ENCODE peak calls at places on chromosomes 12 and 14, in nine cellular contexts. B is HFF-Myc, Q is lung, X is dorsolateral prefrontal cortex, A is epithelial cell of esophagus, Y is IMR-90, U is WERI-Rb-1, D is pancreas, J is foreskin fibroblast. S is an unnamed sample.

GRCh38 chr12:131959641-131960589 is 10.2 kb downstream of the EP400 start:
- DNase-seq in B (no peak), Q (no peak), X (peak; percentile 28), A (no peak), Y (no peak), U (no peak), D (no peak), J (no peak), S (no peak)

GRCh38 chr14:30191639-30192279 is 264.1 kb upstream of the PRKD1 start:
- DNase-seq in B (no peak), Q (no peak), X (no peak), A (no peak), Y (peak; percentile 47), U (no peak), D (no peak), J (peak; percentile 42), S (no peak)

GRCh38 chr12:18165422-18165871 is 75.5 kb upstream of the RERGL start:
- DNase-seq in B (no peak), Q (no peak), X (no peak), A (peak; percentile 54), Y (peak; percentile 20), U (no peak), D (no peak), J (peak; percentile 18), S (peak; percentile 92)

GRCh38 chr12:111330800-111331752 is 37.8 kb downstream of the PHETA1 start:
- DNase-seq in B (peak; percentile 15), Q (no peak), X (no peak), A (peak; percentile 60), Y (peak; percentile 24), U (peak; percentile 34), D (no peak), J (no peak), S (peak; percentile 47)

GRCh38 chr12:113071427-113072112 is 15.0 kb downstream of the DTX1 start:
- DNase-seq in B (no peak), Q (no peak), X (peak; percentile 65), A (no peak), Y (no peak), U (no peak), D (peak; percentile 71), J (no peak), S (no peak)

GRCh38 chr14:102732924-102733323 is 44.3 kb upstream of the TRAF3 start:
- DNase-seq in B (no peak), Q (no peak), X (no peak), A (no peak), Y (no peak), U (no peak), D (no peak), J (no peak), S (no peak)

GRCh38 chr14:101761881-101762529 is 496 bp downstream of the PPP2R5C start:
- DNase-seq in B (no peak), Q (no peak), X (no peak), A (peak; percentile 14), Y (no peak), U (peak; percentile 16), D (peak; percentile 85), J (no peak), S (peak; percentile 26)

GRCh38 chr14:101878222-101879211 is 85.9 kb upstream of the DYNC1H1 start:
- DNase-seq in B (no peak), Q (no peak), X (no peak), A (no peak), Y (no peak), U (no peak), D (no peak), J (no peak), S (peak; percentile 76)

GRCh38 chr14:28661171-28661772 is 105.3 kb upstream of the FOXG1 start:
- DNase-seq in B (no peak), Q (no peak), X (no peak), A (peak; percentile 87), Y (peak; percentile 28), U (no peak), D (no peak), J (peak; percentile 40), S (no peak)

GRCh38 chr14:57865450-57866198 is at the start of gene SLC35F4:
- DNase-seq in B (no peak), Q (no peak), X (no peak), A (peak; percentile 10), Y (no peak), U (peak; percentile 34), D (peak; percentile 77), J (no peak), S (no peak)

GRCh38 chr14:104827173-104828055 is 26.5 kb downstream of the ZBTB42 start:
- DNase-seq in B (no peak), Q (peak; percentile 57), X (no peak), A (peak; percentile 56), Y (peak; percentile 32), U (peak; percentile 93), D (peak; percentile 83), J (no peak), S (peak; percentile 37)
- TF ChIP-seq CTCF in B (peak; percentile 53), Q (no peak), X (peak; percentile 36), A (peak; percentile 57), Y (peak; percentile 49), U (peak; percentile 76), D (peak; percentile 18), J (peak; percentile 48), S (peak; percentile 44)

DNA sequence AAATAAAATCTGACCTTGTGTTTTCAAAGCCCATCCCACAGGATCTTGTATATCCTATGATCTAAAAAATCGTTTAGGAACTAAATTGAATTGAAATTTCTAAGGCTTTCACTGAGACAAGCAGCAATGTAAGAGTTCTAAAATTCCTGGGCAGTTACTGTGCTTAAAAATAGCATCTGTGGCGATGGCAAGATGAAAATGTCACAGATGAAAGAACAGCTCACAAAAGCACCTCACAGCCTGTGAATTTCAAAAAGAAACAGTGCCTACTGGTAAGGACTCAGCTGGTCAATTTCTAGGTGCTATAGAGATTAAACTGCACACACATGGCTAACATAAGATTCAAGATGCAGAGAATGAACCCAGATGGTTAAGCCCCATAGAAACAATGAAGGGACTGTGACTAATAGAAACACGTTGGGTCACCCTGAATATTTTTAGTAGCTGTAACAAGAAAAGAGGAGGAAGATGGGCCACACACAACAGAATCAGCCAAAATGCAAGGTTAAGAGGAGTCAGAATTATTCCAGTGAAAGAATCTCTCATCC is 12.0 kb upstream of the IL26 start:
- DNase-seq in B (no peak), Q (no peak), X (no peak), A (no peak), Y (peak; percentile 39), U (no peak), D (no peak), J (peak; percentile 38), S (no peak)
- H3K4me3 ChIP-seq in B (no peak overlapping the region), Q (no peak overlapping the region), X (no peak overlapping the region), A (no peak overlapping the region), Y (no peak overlapping the region), U (no peak overlapping the region), D (no peak overlapping the region), J (no peak overlapping the region), S (no peak overlapping the region)

DNA sequence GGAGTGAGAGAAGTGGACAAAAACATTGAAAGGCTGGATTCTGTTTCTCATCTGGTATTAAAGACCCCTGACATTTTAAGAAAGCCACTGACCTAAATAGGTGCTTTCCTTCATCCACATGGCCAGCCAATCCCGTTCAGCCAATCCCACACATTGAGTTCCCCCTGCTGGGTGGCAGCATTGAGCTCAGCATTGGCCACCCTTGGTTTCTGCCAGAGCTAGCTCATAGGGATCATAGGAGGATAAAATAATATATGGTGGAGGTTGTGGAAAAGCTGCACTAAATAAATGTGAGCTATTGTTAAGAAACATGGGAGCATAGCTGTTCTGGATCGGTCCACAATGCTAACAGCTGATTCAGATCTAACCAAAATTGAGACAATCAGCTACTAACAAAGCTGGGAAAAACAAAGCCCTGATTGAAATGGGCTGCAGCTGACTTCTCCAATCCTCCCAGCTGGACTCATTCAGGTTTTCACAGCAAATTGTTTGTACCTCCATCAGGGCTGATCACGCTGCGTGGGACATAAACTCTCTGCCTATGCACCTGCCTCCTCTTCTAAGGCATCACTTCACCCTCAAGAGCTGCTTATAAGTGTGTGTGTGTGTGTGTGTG is 256.5 kb downstream of the EMP1 start:
- DNase-seq in B (no peak), Q (peak; percentile 14), X (no peak), A (no peak), Y (no peak), U (no peak), D (no peak), J (no peak), S (no peak)
- TF ChIP-seq CTCF in B (no peak), Q (no peak), X (peak; percentile 29), A (no peak), Y (no peak), U (peak; percentile 29), D (no peak), J (no peak), S (no peak)

DNA sequence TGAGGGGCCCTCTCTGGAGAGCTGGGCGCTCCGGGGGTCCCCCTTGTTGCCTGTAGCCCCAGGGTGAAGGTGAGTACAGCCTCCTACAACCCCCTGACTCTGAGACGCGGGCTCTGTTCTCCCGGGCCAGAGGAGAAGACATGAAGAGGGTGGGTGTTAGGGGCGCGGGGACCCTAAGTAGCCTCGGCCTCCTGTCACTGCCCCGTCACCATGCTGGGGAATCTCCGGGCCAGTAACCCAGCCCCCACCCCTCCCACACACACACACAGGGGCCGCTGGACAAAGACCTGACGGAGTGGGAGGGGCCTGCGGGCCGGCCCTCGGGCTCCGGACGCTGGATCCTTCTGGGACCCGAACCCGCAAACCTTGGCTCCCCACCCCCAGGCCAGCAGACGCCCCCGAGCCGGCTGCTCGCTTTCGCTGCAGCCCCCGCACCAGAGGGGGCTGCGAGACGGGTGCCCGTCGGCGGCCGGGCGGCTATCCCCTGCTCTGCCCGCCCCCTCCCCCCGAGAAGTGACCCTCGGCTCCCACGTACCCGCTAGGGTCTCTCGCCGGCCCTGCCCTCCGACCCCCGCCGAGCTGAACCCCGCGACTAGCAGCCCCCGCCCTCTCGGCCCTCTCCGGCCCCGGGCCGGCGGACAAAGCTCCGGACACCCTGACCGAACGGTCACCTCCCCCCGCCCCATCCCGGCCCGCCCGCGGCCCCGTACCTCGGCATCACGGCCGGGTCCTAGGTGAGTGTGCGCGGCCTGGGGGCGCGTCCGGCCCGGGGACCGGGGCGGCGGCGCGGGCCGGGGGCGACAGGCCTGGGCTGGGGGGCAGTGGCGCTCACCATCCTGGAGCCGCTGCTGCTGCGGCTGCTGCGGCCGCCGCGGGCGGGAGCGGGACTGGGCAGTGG is at the start of gene FIGNL2:
- DNase-seq in B (no peak), Q (no peak), X (no peak), A (no peak), Y (peak; percentile 12), U (peak; percentile 63), D (peak; percentile 80), J (no peak), S (no peak)
- H3K4me3 ChIP-seq in B (peak within 1 kb of the TSS; percentile 41), Q (peak within 1 kb of the TSS; percentile 21), X (peak within 1 kb of the TSS; percentile 70), A (no peak within 1 kb of the TSS), Y (peak within 1 kb of the TSS; percentile 50), U (peak within 1 kb of the TSS; percentile 78), D (peak within 1 kb of the TSS; percentile 26), J (peak within 1 kb of the TSS; percentile 58), S (no peak within 1 kb of the TSS)

S was measured in GM12865.